ENCODE peak calls at places on chromosomes 16 and 17, in six cellular contexts. One of them, this sample, is unnamed.

GRCh38 chr16:64409762-64410161 is 712.1 kb downstream of the CDH11 start:
- DNase-seq in epithelial cell of prostate: no peak
- DNase-seq in anterior cingulate cortex: no peak
- DNase-seq in A172: no peak
- DNase-seq in small intestine: no peak
- DNase-seq in amniotic stem cell: no peak
- DNase-seq in this sample: no peak

GRCh38 chr16:29986931-29987330 is 8.5 kb downstream of the HIRIP3 start:
- DNase-seq in amniotic stem cell: no peak
- DNase-seq in epithelial cell of prostate: no peak
- DNase-seq in small intestine: no peak
- DNase-seq in A172: no peak
- DNase-seq in anterior cingulate cortex: no peak
- DNase-seq in this sample: no peak

GRCh38 chr16:30407794-30408534 is 558 bp downstream of the ZNF771 start:
- DNase-seq in anterior cingulate cortex: no peak
- DNase-seq in amniotic stem cell: no peak
- DNase-seq in epithelial cell of prostate: no peak
- DNase-seq in A172: peak; percentile 42
- DNase-seq in small intestine: no peak
- DNase-seq in this sample: no peak

GRCh38 chr16:79597775-79598174 is 2.8 kb downstream of the MAF start:
- DNase-seq in amniotic stem cell: no peak
- DNase-seq in small intestine: no peak
- DNase-seq in epithelial cell of prostate: no peak
- DNase-seq in A172: no peak
- DNase-seq in anterior cingulate cortex: no peak
- DNase-seq in this sample: no peak

GRCh38 chr16:75477680-75478473 is 13.4 kb upstream of the TMEM170A start:
- DNase-seq in small intestine: no peak
- DNase-seq in anterior cingulate cortex: no peak
- DNase-seq in epithelial cell of prostate: no peak
- DNase-seq in amniotic stem cell: no peak
- DNase-seq in A172: no peak
- DNase-seq in this sample: no peak

GRCh38 chr17:80888276-80889160 is 103.1 kb upstream of the CHMP6 start:
- DNase-seq in amniotic stem cell: no peak
- DNase-seq in small intestine: no peak
- DNase-seq in epithelial cell of prostate: no peak
- DNase-seq in anterior cingulate cortex: no peak
- DNase-seq in A172: no peak
- DNase-seq in this sample: no peak

GRCh38 chr17:57724038-57724728 is 20.9 kb downstream of the CCDC182 start:
- DNase-seq in epithelial cell of prostate: no peak
- DNase-seq in A172: peak; percentile 13
- DNase-seq in small intestine: no peak
- DNase-seq in anterior cingulate cortex: no peak
- DNase-seq in amniotic stem cell: no peak
- DNase-seq in this sample: no peak

GRCh38 chr16:59116744-59117143 is 382.6 kb upstream of the GOT2 start:
- DNase-seq in A172: no peak
- DNase-seq in amniotic stem cell: no peak
- DNase-seq in epithelial cell of prostate: no peak
- DNase-seq in anterior cingulate cortex: no peak
- DNase-seq in small intestine: no peak
- DNase-seq in this sample: no peak

GRCh38 chr17:22217135-22217534 is 524.8 kb downstream of the KCNJ18 start:
- DNase-seq in epithelial cell of prostate: no peak
- DNase-seq in A172: no peak
- DNase-seq in anterior cingulate cortex: no peak
- DNase-seq in small intestine: no peak
- DNase-seq in amniotic stem cell: no peak
- DNase-seq in this sample: no peak

GRCh38 chr17:80650751-80651173 is 106.1 kb downstream of the RPTOR start:
- DNase-seq in amniotic stem cell: no peak
- DNase-seq in epithelial cell of prostate: no peak
- DNase-seq in A172: no peak
- DNase-seq in small intestine: no peak
- DNase-seq in anterior cingulate cortex: no peak
- DNase-seq in this sample: no peak

GRCh38 chr17:51029568-51030463 is 90.9 kb downstream of the SPAG9 start:
- DNase-seq in anterior cingulate cortex: no peak
- DNase-seq in A172: peak; percentile 41
- DNase-seq in epithelial cell of prostate: no peak
- DNase-seq in amniotic stem cell: no peak
- DNase-seq in small intestine: peak; percentile 54
- DNase-seq in this sample: no peak

GRCh38 chr17:81021531-81022370 is 13.2 kb upstream of the BAIAP2 start:
- DNase-seq in amniotic stem cell: no peak
- DNase-seq in anterior cingulate cortex: no peak
- DNase-seq in small intestine: no peak
- DNase-seq in A172: no peak
- DNase-seq in epithelial cell of prostate: no peak
- DNase-seq in this sample: no peak

GRCh38 chr17:38442548-38442947 is 14.3 kb downstream of the ARHGAP23 start:
- DNase-seq in anterior cingulate cortex: no peak
- DNase-seq in small intestine: no peak
- DNase-seq in amniotic stem cell: no peak
- DNase-seq in epithelial cell of prostate: no peak
- DNase-seq in A172: peak; percentile 91
- DNase-seq in this sample: no peak

GRCh38 chr17:79018045-79018695 is 5.8 kb upstream of the C1QTNF1 start:
- DNase-seq in amniotic stem cell: no peak
- DNase-seq in small intestine: no peak
- DNase-seq in A172: no peak
- DNase-seq in anterior cingulate cortex: no peak
- DNase-seq in epithelial cell of prostate: no peak
- DNase-seq in this sample: no peak

GRCh38 chr16:58332997-58333700 is 38.3 kb upstream of the PRSS54 start:
- DNase-seq in A172: no peak
- DNase-seq in anterior cingulate cortex: no peak
- DNase-seq in epithelial cell of prostate: no peak
- DNase-seq in small intestine: no peak
- DNase-seq in amniotic stem cell: no peak
- DNase-seq in this sample: no peak

GRCh38 chr17:75783069-75783783 is 1.4 kb upstream of the UNK start:
- DNase-seq in amniotic stem cell: peak; percentile 48
- DNase-seq in anterior cingulate cortex: no peak
- DNase-seq in A172: peak; percentile 54
- DNase-seq in epithelial cell of prostate: peak; percentile 61
- DNase-seq in small intestine: peak; percentile 69
- DNase-seq in this sample: peak; percentile 52

GRCh38 chr16:11224096-11224893 is 31.7 kb downstream of the SOCS1 start:
- DNase-seq in anterior cingulate cortex: no peak
- DNase-seq in A172: no peak
- DNase-seq in amniotic stem cell: no peak
- DNase-seq in epithelial cell of prostate: no peak
- DNase-seq in small intestine: peak; percentile 83
- DNase-seq in this sample: peak; percentile 55

GRCh38 chr17:4965311-4965986 is 2.2 kb downstream of the SPAG7 start:
- DNase-seq in amniotic stem cell: no peak
- DNase-seq in small intestine: no peak
- DNase-seq in A172: no peak
- DNase-seq in epithelial cell of prostate: no peak
- DNase-seq in anterior cingulate cortex: no peak
- DNase-seq in this sample: no peak

GRCh38 chr16:66318505-66318904 is 48.0 kb upstream of the CDH5 start:
- DNase-seq in A172: no peak
- DNase-seq in small intestine: no peak
- DNase-seq in epithelial cell of prostate: no peak
- DNase-seq in amniotic stem cell: no peak
- DNase-seq in anterior cingulate cortex: no peak
- DNase-seq in this sample: no peak

GRCh38 chr17:560379-560935 is 154.2 kb downstream of the VPS53 start:
- DNase-seq in anterior cingulate cortex: no peak
- DNase-seq in small intestine: no peak
- DNase-seq in amniotic stem cell: no peak
- DNase-seq in epithelial cell of prostate: no peak
- DNase-seq in A172: peak; percentile 61
- DNase-seq in this sample: no peak

GRCh38 chr17:27481327-27481726 is 25.1 kb downstream of the KSR1 start:
- DNase-seq in amniotic stem cell: no peak
- DNase-seq in anterior cingulate cortex: no peak
- DNase-seq in small intestine: peak; percentile 66
- DNase-seq in epithelial cell of prostate: no peak
- DNase-seq in A172: no peak
- DNase-seq in this sample: no peak

GRCh38 chr16:85562102-85562786 is 50.9 kb upstream of the GSE1 start:
- DNase-seq in small intestine: no peak
- DNase-seq in anterior cingulate cortex: no peak
- DNase-seq in amniotic stem cell: no peak
- DNase-seq in epithelial cell of prostate: no peak
- DNase-seq in A172: no peak
- DNase-seq in this sample: no peak

GRCh38 chr17:75240394-75241142 is 20.8 kb downstream of the GGA3 start:
- DNase-seq in anterior cingulate cortex: no peak
- DNase-seq in epithelial cell of prostate: no peak
- DNase-seq in small intestine: no peak
- DNase-seq in amniotic stem cell: no peak
- DNase-seq in A172: peak; percentile 68
- DNase-seq in this sample: peak; percentile 58

This sample was measured in HepG2.